ENCODE peak calls at places on chromosomes 2 and 18, in ten cellular contexts. S, B, K, V, Y, T, O, M, X and L are unnamed samples.

GRCh38 chr18:1412660-1413659 is 508.3 kb downstream of the ADCYAP1 start:
- DNase-seq in T (no peak), M (no peak), B (no peak), Y (no peak), X (no peak), S (no peak), V (no peak), K (no peak), O (no peak), L (no peak)

GRCh38 chr2:223887127-223887526 is 49.7 kb upstream of the AP1S3 start:
- DNase-seq in Y (no peak), S (no peak), T (no peak), B (no peak), K (no peak), X (no peak), O (no peak), M (no peak), V (no peak), L (no peak)

GRCh38 chr2:167988296-167988695 is 259.1 kb downstream of the STK39 start:
- DNase-seq in Y (no peak), O (no peak), M (no peak), X (no peak), V (no peak), S (no peak), T (no peak), K (no peak), B (no peak), L (no peak)

GRCh38 chr18:11310476-11311086 is 161.2 kb upstream of the PIEZO2 start:
- DNase-seq in S (no peak), T (no peak), K (no peak), V (peak), M (peak), O (peak), B (no peak), Y (peak), X (peak), L (no peak)

GRCh38 chr18:75106746-75107145 is 102.2 kb downstream of the PTGR3 start:
- DNase-seq in B (no peak), X (no peak), S (no peak), V (no peak), T (no peak), M (no peak), K (no peak), O (no peak), Y (no peak), L (no peak)

GRCh38 chr2:153871231-153872221 is at the start of gene GALNT13:
- DNase-seq in B (peak), Y (peak), K (no peak), X (no peak), V (no peak), S (no peak), T (no peak), M (peak), O (peak), L (no peak)

GRCh38 chr18:2994603-2995432 is 18.1 kb downstream of the LPIN2 start:
- DNase-seq in O (no peak), T (no peak), V (peak), B (no peak), K (no peak), M (peak), X (peak), Y (peak), S (no peak), L (no peak)

GRCh38 chr18:39199231-39199855 is 1633.7 kb upstream of the CELF4 start:
- DNase-seq in Y (no peak), V (no peak), X (no peak), T (no peak), M (no peak), B (no peak), O (no peak), K (no peak), S (no peak), L (no peak)

GRCh38 chr2:238021327-238021726 is 39.5 kb upstream of the SCLY start:
- DNase-seq in B (no peak), M (no peak), S (no peak), K (no peak), V (peak), O (no peak), Y (no peak), X (no peak), T (no peak), L (no peak)

GRCh38 chr18:23193727-23194126 is 58.4 kb downstream of the CABLES1 start:
- DNase-seq in K (no peak), O (no peak), V (no peak), B (no peak), S (no peak), X (no peak), M (no peak), T (no peak), Y (no peak), L (no peak)

GRCh38 chr2:118667366-118667765 is 180.1 kb downstream of the EN1 start:
- DNase-seq in X (no peak), T (no peak), V (no peak), S (no peak), M (no peak), Y (no peak), K (no peak), O (no peak), B (no peak), L (no peak)

GRCh38 chr2:49335546-49335945 is 181.2 kb upstream of the FSHR start:
- DNase-seq in V (no peak), B (no peak), S (no peak), K (no peak), X (no peak), O (no peak), T (no peak), M (no peak), Y (no peak), L (no peak)

GRCh38 chr18:39491408-39491807 is 1925.8 kb upstream of the CELF4 start:
- DNase-seq in X (no peak), S (no peak), B (no peak), K (no peak), M (no peak), O (no peak), V (no peak), Y (no peak), T (no peak), L (no peak)

GRCh38 chr18:35406666-35407065 is 29.5 kb upstream of the ZNF396 start:
- DNase-seq in M (no peak), O (no peak), Y (no peak), S (no peak), B (no peak), V (peak), X (no peak), K (no peak), T (no peak), L (no peak)

GRCh38 chr2:84031312-84031711 is 427.8 kb downstream of the SUCLG1 start:
- DNase-seq in O (no peak), K (no peak), V (no peak), X (no peak), S (no peak), T (no peak), M (no peak), B (no peak), Y (no peak), L (no peak)

GRCh38 chr2:205585451-205586045 is 96.8 kb upstream of the NRP2 start:
- DNase-seq in O (no peak), Y (no peak), B (no peak), V (no peak), S (no peak), K (no peak), M (no peak), T (no peak), X (no peak), L (no peak)

GRCh38 chr2:32172870-32173269 is 7.2 kb downstream of the SLC30A6 start:
- DNase-seq in S (no peak), M (no peak), O (no peak), V (no peak), Y (no peak), X (no peak), T (no peak), K (no peak), B (no peak), L (no peak)

GRCh38 chr2:64145760-64146159 is 1.5 kb upstream of the PELI1 start:
- DNase-seq in B (no peak), T (no peak), Y (no peak), S (no peak), M (no peak), K (no peak), V (no peak), X (no peak), O (no peak), L (no peak)

GRCh38 chr18:50711401-50711800 is 108.4 kb downstream of the MRO start:
- DNase-seq in Y (no peak), V (no peak), T (no peak), O (no peak), K (no peak), M (no peak), S (no peak), X (no peak), B (no peak), L (no peak)

GRCh38 chr2:207463433-207463832 is 66.3 kb upstream of the CREB1 start:
- DNase-seq in Y (no peak), K (no peak), X (no peak), T (no peak), S (no peak), O (no peak), B (no peak), M (no peak), V (no peak), L (no peak)

GRCh38 chr2:230668184-230668938 is 44.3 kb upstream of the CAB39 start:
- DNase-seq in T (no peak), Y (peak), M (peak), V (no peak), X (no peak), K (no peak), O (no peak), S (no peak), B (no peak), L (no peak)

GRCh38 chr18:23545247-23545789 is 41.0 kb downstream of the NPC1 start:
- DNase-seq in S (no peak), O (no peak), X (no peak), K (no peak), T (no peak), B (no peak), M (no peak), V (no peak), Y (no peak), L (no peak)

GRCh38 chr2:241315183-241315878 is at the start of gene HDLBP:
- DNase-seq in S (peak), M (peak), Y (peak), T (peak), X (peak), V (peak), K (peak), O (peak), B (peak), L (peak)
- TF ChIP-seq CTCF in S (no peak), M (no peak), Y (peak), T (no peak), X (peak), V (no peak), K (peak), O (peak), B (peak), L (peak)

GRCh38 chr2:45497355-45497754 is 113.7 kb downstream of the SRBD1 start:
- DNase-seq in Y (peak), K (no peak), X (no peak), O (no peak), M (no peak), V (no peak), B (no peak), S (no peak), T (no peak), L (peak)

GRCh38 chr2:45496869-45497268 is 114.2 kb downstream of the SRBD1 start:
- DNase-seq in Y (no peak), M (no peak), O (no peak), V (no peak), X (no peak), B (no peak), T (no peak), S (no peak), K (no peak), L (no peak)

GRCh38 chr2:45494275-45494977 is 116.6 kb downstream of the SRBD1 start:
- DNase-seq in B (no peak), V (peak), Y (peak), M (no peak), O (peak), T (no peak), K (no peak), X (peak), S (no peak), L (peak)

GRCh38 chr2:45498661-45499550 is 112.2 kb downstream of the SRBD1 start:
- DNase-seq in B (no peak), S (no peak), O (no peak), Y (no peak), M (no peak), K (no peak), V (no peak), T (no peak), X (no peak), L (no peak)

GRCh38 chr2:45494978-45495293 is 116.1 kb downstream of the SRBD1 start:
- DNase-seq in V (no peak), K (no peak), T (no peak), O (no peak), Y (no peak), X (no peak), S (no peak), M (no peak), B (no peak), L (no peak)
- TF ChIP-seq CTCF in V (peak), K (no peak), T (no peak), O (peak), Y (no peak), X (peak), S (no peak), M (no peak), B (no peak), L (no peak)

DNA sequence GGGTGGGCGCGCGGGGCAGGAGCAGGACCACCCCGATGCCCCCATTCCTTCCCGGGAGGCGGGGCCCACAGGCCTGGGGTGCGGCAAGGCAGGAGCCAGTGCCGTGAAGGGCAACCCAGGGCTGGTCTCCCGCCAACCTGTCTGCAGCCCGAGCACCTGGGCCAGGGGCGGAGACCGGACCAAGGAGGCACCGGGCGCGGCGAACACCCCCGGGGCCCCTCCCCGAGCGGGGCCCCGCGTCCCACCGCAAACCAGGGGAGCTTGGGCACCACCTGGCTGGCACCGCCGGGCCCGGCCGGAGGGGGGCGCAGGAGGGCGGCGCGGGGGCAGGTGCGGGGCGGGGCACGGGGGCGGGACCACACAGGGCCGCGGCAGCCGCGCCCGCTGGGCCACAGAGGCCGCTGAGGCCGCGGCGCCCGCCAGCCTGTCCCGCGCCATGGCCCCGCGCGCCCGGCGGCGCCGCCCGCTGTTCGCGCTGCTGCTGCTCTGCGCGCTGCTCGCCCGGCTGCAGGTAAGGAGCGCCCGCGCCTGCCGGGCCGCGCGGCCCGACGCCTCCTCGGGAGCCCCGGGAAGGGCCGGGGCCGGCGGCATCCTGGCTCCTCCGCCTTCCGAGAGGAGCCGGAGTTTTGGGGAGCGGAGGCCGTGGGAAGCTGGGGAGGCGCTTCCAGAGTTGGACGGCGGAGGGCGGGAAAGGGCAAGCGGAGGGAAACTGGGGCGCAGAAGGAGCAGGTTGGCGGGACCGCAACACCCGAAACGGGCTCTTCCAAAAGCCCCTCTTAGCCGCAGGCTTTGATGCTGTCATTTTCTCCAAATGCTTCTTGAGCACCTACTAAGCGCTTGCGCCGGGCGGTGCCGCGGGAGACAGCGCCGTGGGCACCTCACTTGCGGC is at the start of gene TNFRSF11A:
- DNase-seq in V (peak), B (no peak), T (no peak), X (peak), O (peak), S (peak), K (no peak), M (peak), Y (peak), L (no peak)
- TF ChIP-seq CTCF in V (peak), B (peak), T (no peak), X (peak), O (peak), S (no peak), K (no peak), M (peak), Y (peak), L (peak)

GRCh38 chr2:114526856-114527255 is 84.4 kb downstream of the DPP10 start:
- DNase-seq in B (no peak), T (no peak), X (no peak), V (no peak), S (no peak), M (no peak), K (no peak), O (no peak), Y (no peak), L (no peak)
- TF ChIP-seq CTCF in B (no peak), T (no peak), X (no peak), V (no peak), S (no peak), M (no peak), K (no peak), O (no peak), Y (no peak), L (no peak)

DNA sequence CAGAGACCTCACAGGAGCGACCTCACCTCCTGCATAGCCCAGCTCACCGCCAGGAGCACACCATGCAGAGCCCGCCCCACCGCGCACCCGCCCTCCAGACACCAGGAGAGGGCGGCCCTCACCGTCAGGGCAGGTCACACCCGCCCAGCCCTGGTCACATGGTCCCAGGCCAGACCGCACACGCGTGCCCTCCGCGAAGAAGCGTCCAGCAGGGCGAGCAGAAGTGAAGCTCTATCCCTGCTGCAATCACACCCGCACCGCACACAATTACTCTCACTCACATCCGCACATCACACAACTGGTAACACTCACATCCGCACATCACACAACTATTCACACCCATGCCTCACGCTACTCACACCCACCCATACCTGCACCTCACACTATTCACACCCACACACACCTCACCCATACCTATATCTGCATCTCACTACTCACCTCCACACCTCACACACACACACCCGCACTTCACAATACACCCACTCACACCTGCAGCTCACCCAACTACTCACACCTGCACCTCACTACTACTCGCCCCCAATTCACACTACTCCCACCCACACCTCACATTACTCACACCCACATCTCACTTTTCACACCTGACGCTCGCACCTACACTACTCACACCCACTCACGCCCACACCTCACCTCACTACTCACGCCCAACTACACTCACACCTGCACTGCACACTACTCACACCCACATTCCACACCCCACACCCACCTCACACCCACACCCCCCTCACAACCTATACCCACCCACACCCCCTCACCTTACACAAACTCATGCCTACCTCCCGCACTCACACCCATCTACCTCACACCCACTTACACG is 242.0 kb downstream of the HDAC4 start:
- DNase-seq in B (peak), T (no peak), Y (no peak), X (no peak), M (peak), K (peak), S (peak), V (no peak), O (no peak), L (no peak)
- TF ChIP-seq CTCF in B (no peak), T (no peak), Y (no peak), X (no peak), M (no peak), K (no peak), S (no peak), V (no peak), O (no peak), L (no peak)

DNA sequence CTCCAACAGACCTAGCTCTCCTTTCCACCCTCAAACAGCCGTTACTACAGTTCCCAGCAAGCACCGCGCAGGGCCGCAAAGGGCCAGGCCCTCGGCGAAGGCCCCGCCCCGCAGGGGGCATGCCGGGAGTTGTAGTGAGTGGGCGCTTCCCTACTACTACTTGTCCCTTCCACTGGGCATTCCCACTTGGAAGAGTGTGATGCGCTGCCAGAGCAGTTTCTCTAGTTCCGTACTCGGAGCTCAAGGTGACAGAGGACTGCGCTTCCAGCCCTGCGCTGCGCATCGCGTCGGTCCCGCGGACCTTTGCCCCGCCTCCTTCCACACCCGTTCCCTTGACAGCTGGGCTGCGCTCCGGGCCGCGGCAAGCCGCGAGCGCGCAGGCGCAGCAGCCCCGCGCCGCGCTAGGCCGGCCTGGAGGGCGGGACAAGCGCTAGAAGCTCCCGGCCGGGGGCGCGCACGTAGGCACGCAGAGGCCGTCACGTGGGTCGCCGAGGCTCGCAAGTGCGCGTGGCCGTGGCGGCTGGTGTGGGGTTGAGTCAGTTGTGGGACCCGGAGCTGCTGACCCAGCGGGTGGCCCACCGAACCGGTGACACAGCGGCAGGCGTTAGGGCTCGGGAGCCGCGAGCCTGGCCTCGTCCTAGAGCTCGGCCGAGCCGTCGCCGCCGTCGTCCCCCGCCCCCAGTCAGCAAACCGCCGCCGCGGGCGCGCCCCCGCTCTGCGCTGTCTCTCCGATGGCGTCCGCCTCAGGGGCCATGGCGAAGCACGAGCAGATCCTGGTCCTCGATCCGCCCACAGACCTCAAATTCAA is at the start of gene VAPA:
- DNase-seq in Y (peak), M (peak), T (peak), X (peak), K (peak), B (peak), O (peak), V (peak), S (peak), L (peak)
- TF ChIP-seq CTCF in Y (no peak), M (no peak), T (no peak), X (no peak), K (no peak), B (no peak), O (no peak), V (no peak), S (no peak), L (no peak)

DNA sequence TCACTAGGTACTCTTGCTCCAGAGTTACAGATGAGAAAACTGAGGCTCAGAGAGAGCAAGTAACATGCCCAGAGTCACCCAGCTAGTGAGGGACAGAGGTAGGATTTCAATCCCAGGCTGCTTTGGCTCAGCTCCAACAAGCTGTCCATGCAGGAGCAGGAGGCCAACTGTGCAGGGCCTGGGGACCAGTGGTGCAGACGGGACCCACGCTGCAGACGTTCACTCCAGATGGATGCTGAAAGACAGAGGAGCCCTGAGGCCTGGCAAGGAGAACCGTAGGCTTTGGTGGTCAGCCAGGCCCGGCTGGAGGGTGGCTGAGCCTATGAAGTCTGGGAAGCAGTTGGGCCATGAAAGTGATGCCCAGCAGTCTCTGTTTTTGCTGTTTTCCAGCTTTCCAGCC is 102.6 kb downstream of the MCFD2 start:
- DNase-seq in T (peak), B (peak), K (peak), V (no peak), M (peak), S (no peak), O (no peak), Y (no peak), X (no peak), L (no peak)
- TF ChIP-seq CTCF in T (no peak), B (no peak), K (no peak), V (no peak), M (no peak), S (no peak), O (no peak), Y (no peak), X (no peak), L (no peak)

GRCh38 chr2:232843860-232844259 is 26.2 kb upstream of the SNORC start:
- DNase-seq in K (no peak), V (no peak), Y (no peak), T (no peak), M (no peak), O (no peak), X (no peak), B (no peak), S (no peak), L (no peak)
- TF ChIP-seq CTCF in K (no peak), V (no peak), Y (no peak), T (no peak), M (no peak), O (no peak), X (no peak), B (peak), S (no peak), L (no peak)

GRCh38 chr2:95053543-95053942 is 28.0 kb downstream of the MAL start:
- DNase-seq in Y (peak), X (no peak), B (no peak), V (no peak), K (no peak), T (no peak), S (no peak), M (no peak), O (no peak), L (no peak)
- TF ChIP-seq CTCF in Y (no peak), X (no peak), B (peak), V (no peak), K (no peak), T (no peak), S (no peak), M (peak), O (peak), L (peak)